ENCODE peak calls at places on chromosomes 12 and 14, in six cellular contexts. X is lower leg skin, D is fibroblast of mammary gland, M is thoracic aorta, B is fibroblast of lung, G is OCI-LY7. U is an unnamed sample.

GRCh38 chr14:106417224-106418049 is 891.1 kb downstream of the TMEM121 start:
- DNase-seq in X (no peak), D (peak), M (no peak), B (no peak), G (peak), U (peak)

GRCh38 chr12:25106818-25107217 is 88.1 kb downstream of the DNAI7 start:
- DNase-seq in X (no peak), D (no peak), M (no peak), B (no peak), G (no peak), U (peak)

GRCh38 chr12:100823988-100824387 is 29.4 kb downstream of the ANO4 start:
- DNase-seq in X (no peak), D (peak), M (no peak), B (peak), G (no peak), U (peak)

GRCh38 chr12:19951664-19952063 is 416.7 kb upstream of the PDE3A start:
- DNase-seq in X (no peak), D (no peak), M (no peak), B (no peak), G (no peak), U (no peak)

GRCh38 chr12:19712041-19712440 is 272.7 kb downstream of the AEBP2 start:
- DNase-seq in X (no peak), D (peak), M (no peak), B (peak), G (no peak), U (peak)

GRCh38 chr14:95381726-95382125 is 62.0 kb upstream of the CLMN start:
- DNase-seq in X (no peak), D (no peak), M (no peak), B (no peak), G (no peak), U (no peak)

GRCh38 chr12:90989617-90990232 is 15.0 kb downstream of the EPYC start:
- DNase-seq in X (no peak), D (no peak), M (no peak), B (no peak), G (no peak), U (no peak)

GRCh38 chr12:2551097-2551496 is 243.7 kb upstream of the FKBP4 start:
- DNase-seq in X (no peak), D (no peak), M (no peak), B (no peak), G (no peak), U (no peak)

GRCh38 chr12:120234643-120235368 is 30.7 kb downstream of the PXN start:
- DNase-seq in X (peak), D (peak), M (peak), B (peak), G (peak), U (peak)

GRCh38 chr12:39772708-39773665 is 153.4 kb upstream of the ABCD2 start:
- DNase-seq in X (no peak), D (peak), M (no peak), B (no peak), G (no peak), U (peak)

GRCh38 chr14:28765169-28765906 is 1.2 kb upstream of the FOXG1 start:
- DNase-seq in X (no peak), D (no peak), M (no peak), B (no peak), G (no peak), U (no peak)

GRCh38 chr14:28765907-28766504 is 581 bp upstream of the FOXG1 start:
- DNase-seq in X (no peak), D (no peak), M (no peak), B (peak), G (no peak), U (no peak)

GRCh38 chr14:28762290-28762948 is 4.2 kb upstream of the FOXG1 start:
- DNase-seq in X (no peak), D (no peak), M (no peak), B (no peak), G (no peak), U (no peak)

GRCh38 chr14:28762949-28763313 is 3.7 kb upstream of the FOXG1 start:
- DNase-seq in X (no peak), D (no peak), M (no peak), B (no peak), G (no peak), U (no peak)

GRCh38 chr14:28763914-28764848 is 2.4 kb upstream of the FOXG1 start:
- DNase-seq in X (no peak), D (no peak), M (no peak), B (peak), G (no peak), U (no peak)
- TF ChIP-seq CTCF in X (no peak), D (no peak), M (no peak), B (no peak), G (no peak), U (no peak)

GRCh38 chr14:64709126-64709525 is 4.9 kb downstream of the PLEKHG3 start:
- DNase-seq in X (peak), D (no peak), M (no peak), B (no peak), G (no peak), U (no peak)
- H3K4me3 ChIP-seq in X (no peak), D (no peak), M (peak), B (no peak), G (no peak), U (no peak)

GRCh38 chr12:29023436-29024076 is 125.5 kb upstream of the FAR2 start:
- DNase-seq in X (no peak), D (no peak), M (no peak), B (no peak), G (no peak), U (no peak)

GRCh38 chr12:29025936-29026335 is 123.1 kb upstream of the FAR2 start:
- DNase-seq in X (no peak), D (no peak), M (no peak), B (no peak), G (no peak), U (no peak)

GRCh38 chr12:29026419-29026818 is 122.7 kb upstream of the FAR2 start:
- DNase-seq in X (no peak), D (no peak), M (no peak), B (peak), G (no peak), U (no peak)

GRCh38 chr12:29030006-29030405 is 119.1 kb upstream of the FAR2 start:
- DNase-seq in X (no peak), D (peak), M (no peak), B (no peak), G (no peak), U (no peak)

DNA sequence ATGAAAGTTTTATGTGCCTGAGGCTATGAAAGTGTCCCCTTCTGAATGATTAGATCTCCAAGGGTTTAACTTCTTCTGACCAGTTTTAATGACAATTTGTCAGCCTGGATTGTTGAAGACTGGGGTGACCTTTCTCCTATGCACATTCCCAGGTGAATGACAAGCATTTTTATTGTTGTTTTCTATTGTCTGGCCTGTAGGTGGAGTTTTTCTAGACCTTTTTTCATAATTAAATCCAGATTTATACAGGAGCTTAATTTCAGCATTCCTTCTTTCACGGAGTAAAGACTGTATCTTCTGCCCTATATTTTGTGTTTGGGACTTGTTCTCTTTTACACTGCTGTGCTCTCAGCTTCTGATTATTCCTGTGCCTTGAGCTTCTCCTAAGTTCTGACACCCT is 125.0 kb upstream of the FAR2 start:
- DNase-seq in X (no peak), D (peak), M (no peak), B (no peak), G (no peak), U (peak)
- TF ChIP-seq CTCF in X (no peak), D (peak), M (no peak), B (no peak), G (peak), U (peak)

GRCh38 chr12:54128466-54128865 is 60.3 kb downstream of the SMUG1 start:
- DNase-seq in X (no peak), D (no peak), M (no peak), B (no peak), G (no peak), U (no peak)

GRCh38 chr12:54125950-54126695 is 62.7 kb downstream of the SMUG1 start:
- DNase-seq in X (peak), D (peak), M (no peak), B (no peak), G (no peak), U (no peak)

GRCh38 chr12:54129028-54129903 is 59.5 kb downstream of the SMUG1 start:
- DNase-seq in X (no peak), D (no peak), M (no peak), B (no peak), G (no peak), U (no peak)

GRCh38 chr12:54127538-54128259 is 61.1 kb downstream of the SMUG1 start:
- DNase-seq in X (no peak), D (no peak), M (no peak), B (no peak), G (no peak), U (no peak)

GRCh38 chr12:54126696-54127537 is 61.9 kb downstream of the SMUG1 start:
- DNase-seq in X (peak), D (peak), M (peak), B (no peak), G (no peak), U (no peak)
- H3K4me3 ChIP-seq in X (peak), D (peak), M (peak), B (peak), G (no peak), U (peak)

DNA sequence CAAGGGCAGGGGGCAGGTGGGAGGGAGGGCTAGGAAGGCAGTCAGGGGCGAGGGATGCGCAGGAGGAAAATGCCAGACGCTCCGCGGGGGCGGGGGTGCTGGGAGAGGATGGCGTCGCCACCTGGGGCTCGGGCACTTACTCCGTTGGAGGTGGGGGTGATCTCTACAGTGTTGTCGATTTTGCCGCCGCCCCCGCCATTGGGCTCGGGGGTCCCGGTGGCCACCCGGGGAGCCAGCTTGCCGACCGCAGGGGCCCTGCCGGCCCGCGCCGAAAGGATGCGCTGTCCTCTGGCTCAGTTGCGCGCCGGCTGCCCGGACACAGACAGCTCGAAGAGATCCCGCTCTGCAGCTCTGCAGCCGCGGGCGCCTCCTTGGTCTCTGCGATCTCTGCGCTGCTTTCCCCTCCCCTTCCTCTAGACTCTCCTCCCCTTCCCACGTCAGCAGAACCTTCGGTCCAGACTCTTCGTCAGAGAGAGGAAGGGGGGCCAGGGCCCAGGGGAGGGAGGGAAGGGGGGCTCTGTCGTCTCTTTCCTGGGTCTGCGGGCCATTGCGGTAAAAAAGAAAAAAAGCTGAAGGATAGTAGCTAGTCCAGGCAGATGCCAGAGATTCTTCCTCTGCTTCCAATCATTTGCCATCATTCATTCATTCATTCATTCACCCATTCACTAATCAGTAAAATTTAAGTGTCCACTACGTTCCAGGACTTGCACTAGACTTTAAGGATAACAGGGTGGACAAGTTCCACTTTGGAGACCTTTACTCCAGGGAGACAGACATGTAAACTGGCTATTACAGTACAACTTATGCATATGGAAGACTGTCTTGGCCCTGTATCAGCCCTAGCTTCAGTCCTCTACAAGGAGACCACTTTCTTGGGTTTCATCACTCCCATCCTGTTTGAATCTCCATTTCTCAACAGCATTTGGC is at the start of gene SLC22A17:
- DNase-seq in X (peak), D (peak), M (peak), B (peak), G (no peak), U (peak)
- TF ChIP-seq CTCF in X (no peak), D (peak), M (no peak), B (peak), G (no peak), U (peak)

GRCh38 chr12:117684471-117684870 is 284.3 kb downstream of the KSR2 start:
- DNase-seq in X (no peak), D (no peak), M (no peak), B (no peak), G (no peak), U (no peak)

GRCh38 chr12:117689857-117690256 is 278.9 kb downstream of the KSR2 start:
- DNase-seq in X (no peak), D (no peak), M (no peak), B (no peak), G (no peak), U (no peak)

GRCh38 chr12:117686911-117687377 is 281.8 kb downstream of the KSR2 start:
- DNase-seq in X (peak), D (peak), M (no peak), B (peak), G (no peak), U (peak)

GRCh38 chr12:117686210-117686609 is 282.6 kb downstream of the KSR2 start:
- DNase-seq in X (no peak), D (no peak), M (no peak), B (no peak), G (no peak), U (no peak)

GRCh38 chr12:117685115-117685926 is 283.5 kb downstream of the KSR2 start:
- DNase-seq in X (peak), D (peak), M (no peak), B (peak), G (no peak), U (peak)
- H3K4me3 ChIP-seq in X (no peak), D (no peak), M (no peak), B (no peak), G (no peak), U (no peak)

GRCh38 chr12:31903025-31903424 is 56.2 kb upstream of the RESF1 start:
- DNase-seq in X (no peak), D (no peak), M (no peak), B (no peak), G (no peak), U (no peak)
- TF ChIP-seq CTCF in X (no peak), D (no peak), M (no peak), B (no peak), G (no peak), U (no peak)